ENCODE peak calls at places on chromosomes 12 and 14, in five cellular contexts. One of them, this sample, is unnamed.

GRCh38 chr12:30582943-30583342 is 112.7 kb downstream of the IPO8 start:
- DNase-seq in pons: no peak
- DNase-seq in neuronal stem cell: no peak
- DNase-seq in A549: no peak
- DNase-seq in mesenchymal stem cell: no peak
- DNase-seq in this sample: no peak

GRCh38 chr14:91261115-91261514 is 16.6 kb upstream of the GPR68 start:
- DNase-seq in pons: no peak
- DNase-seq in mesenchymal stem cell: no peak
- DNase-seq in neuronal stem cell: no peak
- DNase-seq in A549: no peak
- DNase-seq in this sample: no peak

GRCh38 chr12:92802906-92803305 is 100.1 kb downstream of the PLEKHG7 start:
- DNase-seq in A549: no peak
- DNase-seq in neuronal stem cell: no peak
- DNase-seq in mesenchymal stem cell: no peak
- DNase-seq in pons: peak; percentile 70
- DNase-seq in this sample: no peak

GRCh38 chr12:97886548-97887176 is 424.1 kb downstream of the RMST start:
- DNase-seq in A549: no peak
- DNase-seq in neuronal stem cell: no peak
- DNase-seq in pons: no peak
- DNase-seq in mesenchymal stem cell: no peak
- DNase-seq in this sample: no peak

GRCh38 chr12:108297895-108298760 is 41.0 kb downstream of the CMKLR1 start:
- DNase-seq in pons: no peak
- DNase-seq in mesenchymal stem cell: no peak
- DNase-seq in neuronal stem cell: no peak
- DNase-seq in A549: no peak
- DNase-seq in this sample: no peak

GRCh38 chr12:56389215-56389850 is 26.7 kb upstream of the APOF start:
- DNase-seq in neuronal stem cell: no peak
- DNase-seq in pons: no peak
- DNase-seq in mesenchymal stem cell: peak; percentile 21
- DNase-seq in A549: no peak
- DNase-seq in this sample: no peak

GRCh38 chr14:30194769-30195168 is 267.1 kb upstream of the PRKD1 start:
- DNase-seq in pons: no peak
- DNase-seq in neuronal stem cell: no peak
- DNase-seq in A549: no peak
- DNase-seq in mesenchymal stem cell: peak; percentile 59
- DNase-seq in this sample: no peak

GRCh38 chr12:11580125-11580751 is 69.2 kb upstream of the ETV6 start:
- DNase-seq in pons: peak; percentile 45
- DNase-seq in A549: no peak
- DNase-seq in mesenchymal stem cell: peak; percentile 74
- DNase-seq in neuronal stem cell: no peak
- DNase-seq in this sample: peak; percentile 11

GRCh38 chr14:92754956-92755355 is 6.5 kb upstream of the LGMN start:
- DNase-seq in mesenchymal stem cell: no peak
- DNase-seq in neuronal stem cell: no peak
- DNase-seq in pons: no peak
- DNase-seq in A549: no peak
- DNase-seq in this sample: no peak

GRCh38 chr14:35406811-35407630 is 2.5 kb upstream of the NFKBIA start:
- DNase-seq in pons: peak; percentile 86
- DNase-seq in A549: peak; percentile 86
- DNase-seq in neuronal stem cell: peak; percentile 36
- DNase-seq in mesenchymal stem cell: peak; percentile 81
- DNase-seq in this sample: peak; percentile 64

GRCh38 chr12:27261866-27262265 is 17.8 kb downstream of the STK38L start:
- DNase-seq in A549: no peak
- DNase-seq in neuronal stem cell: no peak
- DNase-seq in pons: no peak
- DNase-seq in mesenchymal stem cell: no peak
- DNase-seq in this sample: no peak

This sample was measured in endothelial cell of umbilical vein.